ENCODE peak calls at places on chromosomes 12 and 14, in eight cellular contexts. M is progenitor cell of endocrine pancreas; L is T-helper 1 cell; W is stimulated activated CD4-positive, alpha-beta T cell treated with anti-CD3 and anti-CD28 coated beads, Interleukin-2, amount 100 ng/mL, for 48 hours; Q is HFF-Myc; T is bronchial epithelial cell; D is MV-4-11; H is SW480. S is an unnamed sample.
A peak's percentile ranks its signal among the peaks of the same experiment; 100 is the strongest.

GRCh38 chr12:88896958-88897357 is 316.7 kb upstream of the KITLG start:
- DNase-seq in M (no peak), L (no peak), W (no peak), Q (no peak), T (peak; percentile 7), D (no peak), H (no peak), S (no peak)

GRCh38 chr12:108806350-108806749 is 51.0 kb downstream of the SSH1 start:
- DNase-seq in M (no peak), L (no peak), W (no peak), Q (no peak), T (no peak), D (no peak), H (no peak), S (no peak)

GRCh38 chr12:71664411-71665108 is 459 bp downstream of the THAP2 start:
- DNase-seq in M (no peak), L (no peak), W (no peak), Q (no peak), T (peak; percentile 39), D (no peak), H (no peak), S (no peak)

GRCh38 chr14:95348395-95349080 is 28.8 kb upstream of the CLMN start:
- DNase-seq in M (no peak), L (no peak), W (no peak), Q (no peak), T (no peak), D (no peak), H (no peak), S (no peak)

GRCh38 chr12:57756406-57757341 is 1.8 kb downstream of the MARCHF9 start:
- DNase-seq in M (no peak), L (peak; percentile 58), W (peak; percentile 66), Q (no peak), T (no peak), D (peak; percentile 53), H (no peak), S (no peak)

GRCh38 chr12:82028772-82029171 is 269.6 kb upstream of the PPFIA2 start:
- DNase-seq in M (no peak), L (no peak), W (no peak), Q (no peak), T (no peak), D (no peak), H (no peak), S (no peak)

GRCh38 chr12:47272412-47273190 is 192.8 kb upstream of the AMIGO2 start:
- DNase-seq in M (no peak), L (no peak), W (no peak), Q (no peak), T (peak; percentile 68), D (no peak), H (peak; percentile 67), S (no peak)

GRCh38 chr14:51884086-51884927 is 23.9 kb downstream of the GNG2 start:
- DNase-seq in M (no peak), L (no peak), W (no peak), Q (peak; percentile 89), T (no peak), D (peak; percentile 94), H (no peak), S (no peak)

GRCh38 chr12:101536069-101536674 is 58.6 kb upstream of the MYBPC1 start:
- DNase-seq in M (no peak), L (no peak), W (no peak), Q (no peak), T (no peak), D (no peak), H (no peak), S (no peak)

S was measured in hippocampal formation.